ENCODE peak calls at places on chromosomes 3 and 15, in seven cellular contexts. One of them, this sample, is unnamed.

GRCh38 chr3:38327335-38328009 is 19.1 kb upstream of the XYLB start:
- DNase-seq in HEK293T: no peak
- DNase-seq in HS-5: no peak
- DNase-seq in activated T-cell treated with anti-CD3 and anti-CD28 coated beads, Interleukin-2, amount 50 U/mL, for 4 hours: no peak
- DNase-seq in caudate nucleus: no peak
- DNase-seq in GM04504: peak
- DNase-seq in activated naive CD8-positive, alpha-beta T cell treated with anti-CD3 and anti-CD28 coated beads, Interleukin-2, amount 50 U/mL, for 24 hours: no peak
- DNase-seq in this sample: no peak

GRCh38 chr3:105334138-105334882 is 32.4 kb upstream of the ALCAM start:
- DNase-seq in HEK293T: no peak
- DNase-seq in HS-5: peak
- DNase-seq in activated T-cell treated with anti-CD3 and anti-CD28 coated beads, Interleukin-2, amount 50 U/mL, for 4 hours: no peak
- DNase-seq in caudate nucleus: no peak
- DNase-seq in GM04504: no peak
- DNase-seq in activated naive CD8-positive, alpha-beta T cell treated with anti-CD3 and anti-CD28 coated beads, Interleukin-2, amount 50 U/mL, for 24 hours: no peak
- DNase-seq in this sample: no peak

GRCh38 chr15:65303687-65304392 is 637 bp upstream of the RNU5B-1 start:
- DNase-seq in HEK293T: no peak
- DNase-seq in HS-5: peak
- DNase-seq in activated T-cell treated with anti-CD3 and anti-CD28 coated beads, Interleukin-2, amount 50 U/mL, for 4 hours: no peak
- DNase-seq in caudate nucleus: no peak
- DNase-seq in GM04504: no peak
- DNase-seq in activated naive CD8-positive, alpha-beta T cell treated with anti-CD3 and anti-CD28 coated beads, Interleukin-2, amount 50 U/mL, for 24 hours: peak
- DNase-seq in this sample: no peak

GRCh38 chr15:71679223-71680078 is 130.9 kb upstream of the NR2E3 start:
- DNase-seq in HEK293T: no peak
- DNase-seq in HS-5: peak
- DNase-seq in activated T-cell treated with anti-CD3 and anti-CD28 coated beads, Interleukin-2, amount 50 U/mL, for 4 hours: no peak
- DNase-seq in caudate nucleus: no peak
- DNase-seq in GM04504: no peak
- DNase-seq in activated naive CD8-positive, alpha-beta T cell treated with anti-CD3 and anti-CD28 coated beads, Interleukin-2, amount 50 U/mL, for 24 hours: no peak
- DNase-seq in this sample: no peak

GRCh38 chr3:188711898-188712256 is 459.9 kb upstream of the TPRG1 start:
- DNase-seq in HEK293T: no peak
- DNase-seq in HS-5: no peak
- DNase-seq in activated T-cell treated with anti-CD3 and anti-CD28 coated beads, Interleukin-2, amount 50 U/mL, for 4 hours: no peak
- DNase-seq in caudate nucleus: no peak
- DNase-seq in GM04504: no peak
- DNase-seq in activated naive CD8-positive, alpha-beta T cell treated with anti-CD3 and anti-CD28 coated beads, Interleukin-2, amount 50 U/mL, for 24 hours: no peak
- DNase-seq in this sample: no peak

GRCh38 chr3:152320201-152320617 is 51.5 kb downstream of the MBNL1 start:
- DNase-seq in HEK293T: no peak
- DNase-seq in HS-5: no peak
- DNase-seq in activated T-cell treated with anti-CD3 and anti-CD28 coated beads, Interleukin-2, amount 50 U/mL, for 4 hours: no peak
- DNase-seq in caudate nucleus: no peak
- DNase-seq in GM04504: no peak
- DNase-seq in activated naive CD8-positive, alpha-beta T cell treated with anti-CD3 and anti-CD28 coated beads, Interleukin-2, amount 50 U/mL, for 24 hours: no peak
- DNase-seq in this sample: no peak

GRCh38 chr3:160446522-160447056 is 3.0 kb downstream of the TRIM59 start:
- DNase-seq in HEK293T: no peak
- DNase-seq in HS-5: no peak
- DNase-seq in activated T-cell treated with anti-CD3 and anti-CD28 coated beads, Interleukin-2, amount 50 U/mL, for 4 hours: no peak
- DNase-seq in caudate nucleus: no peak
- DNase-seq in GM04504: no peak
- DNase-seq in activated naive CD8-positive, alpha-beta T cell treated with anti-CD3 and anti-CD28 coated beads, Interleukin-2, amount 50 U/mL, for 24 hours: no peak
- DNase-seq in this sample: no peak

GRCh38 chr3:84724877-84725276 is 233.9 kb upstream of the CADM2 start:
- DNase-seq in HEK293T: no peak
- DNase-seq in HS-5: peak
- DNase-seq in activated T-cell treated with anti-CD3 and anti-CD28 coated beads, Interleukin-2, amount 50 U/mL, for 4 hours: no peak
- DNase-seq in caudate nucleus: no peak
- DNase-seq in GM04504: no peak
- DNase-seq in activated naive CD8-positive, alpha-beta T cell treated with anti-CD3 and anti-CD28 coated beads, Interleukin-2, amount 50 U/mL, for 24 hours: no peak
- DNase-seq in this sample: no peak

GRCh38 chr3:114418724-114419543 is 125.1 kb downstream of the TIGIT start:
- DNase-seq in HEK293T: peak
- DNase-seq in HS-5: peak
- DNase-seq in activated T-cell treated with anti-CD3 and anti-CD28 coated beads, Interleukin-2, amount 50 U/mL, for 4 hours: no peak
- DNase-seq in caudate nucleus: no peak
- DNase-seq in GM04504: peak
- DNase-seq in activated naive CD8-positive, alpha-beta T cell treated with anti-CD3 and anti-CD28 coated beads, Interleukin-2, amount 50 U/mL, for 24 hours: no peak
- DNase-seq in this sample: peak

GRCh38 chr3:45425237-45425933 is 37.0 kb downstream of the LARS2 start:
- DNase-seq in HEK293T: no peak
- DNase-seq in HS-5: no peak
- DNase-seq in activated T-cell treated with anti-CD3 and anti-CD28 coated beads, Interleukin-2, amount 50 U/mL, for 4 hours: no peak
- DNase-seq in caudate nucleus: no peak
- DNase-seq in GM04504: no peak
- DNase-seq in activated naive CD8-positive, alpha-beta T cell treated with anti-CD3 and anti-CD28 coated beads, Interleukin-2, amount 50 U/mL, for 24 hours: no peak
- DNase-seq in this sample: no peak

GRCh38 chr3:186589115-186589514 is 18.6 kb downstream of the DNAJB11 start:
- DNase-seq in HEK293T: no peak
- DNase-seq in HS-5: no peak
- DNase-seq in activated T-cell treated with anti-CD3 and anti-CD28 coated beads, Interleukin-2, amount 50 U/mL, for 4 hours: no peak
- DNase-seq in caudate nucleus: no peak
- DNase-seq in GM04504: no peak
- DNase-seq in activated naive CD8-positive, alpha-beta T cell treated with anti-CD3 and anti-CD28 coated beads, Interleukin-2, amount 50 U/mL, for 24 hours: no peak
- DNase-seq in this sample: no peak

GRCh38 chr3:43434431-43434830 is 148.1 kb downstream of the SNRK start:
- DNase-seq in HEK293T: no peak
- DNase-seq in HS-5: no peak
- DNase-seq in activated T-cell treated with anti-CD3 and anti-CD28 coated beads, Interleukin-2, amount 50 U/mL, for 4 hours: no peak
- DNase-seq in caudate nucleus: no peak
- DNase-seq in GM04504: no peak
- DNase-seq in activated naive CD8-positive, alpha-beta T cell treated with anti-CD3 and anti-CD28 coated beads, Interleukin-2, amount 50 U/mL, for 24 hours: no peak
- DNase-seq in this sample: no peak

GRCh38 chr15:69787791-69788190 is 309.9 kb downstream of the TLE3 start:
- DNase-seq in HEK293T: no peak
- DNase-seq in HS-5: no peak
- DNase-seq in activated T-cell treated with anti-CD3 and anti-CD28 coated beads, Interleukin-2, amount 50 U/mL, for 4 hours: no peak
- DNase-seq in caudate nucleus: no peak
- DNase-seq in GM04504: no peak
- DNase-seq in activated naive CD8-positive, alpha-beta T cell treated with anti-CD3 and anti-CD28 coated beads, Interleukin-2, amount 50 U/mL, for 24 hours: no peak
- DNase-seq in this sample: no peak

GRCh38 chr3:123011484-123011883 is 16.1 kb downstream of the SEMA5B start:
- DNase-seq in HEK293T: no peak
- DNase-seq in HS-5: no peak
- DNase-seq in activated T-cell treated with anti-CD3 and anti-CD28 coated beads, Interleukin-2, amount 50 U/mL, for 4 hours: no peak
- DNase-seq in caudate nucleus: no peak
- DNase-seq in GM04504: no peak
- DNase-seq in activated naive CD8-positive, alpha-beta T cell treated with anti-CD3 and anti-CD28 coated beads, Interleukin-2, amount 50 U/mL, for 24 hours: no peak
- DNase-seq in this sample: no peak

GRCh38 chr3:148309390-148310035 is 388.2 kb upstream of the AGTR1 start:
- DNase-seq in HEK293T: peak
- DNase-seq in HS-5: peak
- DNase-seq in activated T-cell treated with anti-CD3 and anti-CD28 coated beads, Interleukin-2, amount 50 U/mL, for 4 hours: no peak
- DNase-seq in caudate nucleus: no peak
- DNase-seq in GM04504: peak
- DNase-seq in activated naive CD8-positive, alpha-beta T cell treated with anti-CD3 and anti-CD28 coated beads, Interleukin-2, amount 50 U/mL, for 24 hours: peak
- DNase-seq in this sample: peak

GRCh38 chr15:99442268-99442897 is 123.4 kb upstream of the MEF2A start:
- DNase-seq in HEK293T: no peak
- DNase-seq in HS-5: peak
- DNase-seq in activated T-cell treated with anti-CD3 and anti-CD28 coated beads, Interleukin-2, amount 50 U/mL, for 4 hours: no peak
- DNase-seq in caudate nucleus: no peak
- DNase-seq in GM04504: peak
- DNase-seq in activated naive CD8-positive, alpha-beta T cell treated with anti-CD3 and anti-CD28 coated beads, Interleukin-2, amount 50 U/mL, for 24 hours: peak
- DNase-seq in this sample: peak

GRCh38 chr15:100030586-100031249 is 297.5 kb upstream of the LYSMD4 start:
- DNase-seq in HEK293T: no peak
- DNase-seq in HS-5: peak
- DNase-seq in activated T-cell treated with anti-CD3 and anti-CD28 coated beads, Interleukin-2, amount 50 U/mL, for 4 hours: no peak
- DNase-seq in caudate nucleus: no peak
- DNase-seq in GM04504: no peak
- DNase-seq in activated naive CD8-positive, alpha-beta T cell treated with anti-CD3 and anti-CD28 coated beads, Interleukin-2, amount 50 U/mL, for 24 hours: no peak
- DNase-seq in this sample: no peak

GRCh38 chr3:140756240-140757016 is 78.6 kb downstream of the TRIM42 start:
- DNase-seq in HEK293T: no peak
- DNase-seq in HS-5: no peak
- DNase-seq in activated T-cell treated with anti-CD3 and anti-CD28 coated beads, Interleukin-2, amount 50 U/mL, for 4 hours: no peak
- DNase-seq in caudate nucleus: no peak
- DNase-seq in GM04504: no peak
- DNase-seq in activated naive CD8-positive, alpha-beta T cell treated with anti-CD3 and anti-CD28 coated beads, Interleukin-2, amount 50 U/mL, for 24 hours: no peak
- DNase-seq in this sample: no peak

GRCh38 chr3:184085389-184085852 is 11.4 kb upstream of the HTR3E start:
- DNase-seq in HEK293T: no peak
- DNase-seq in HS-5: peak
- DNase-seq in activated T-cell treated with anti-CD3 and anti-CD28 coated beads, Interleukin-2, amount 50 U/mL, for 4 hours: no peak
- DNase-seq in caudate nucleus: no peak
- DNase-seq in GM04504: no peak
- DNase-seq in activated naive CD8-positive, alpha-beta T cell treated with anti-CD3 and anti-CD28 coated beads, Interleukin-2, amount 50 U/mL, for 24 hours: no peak
- DNase-seq in this sample: no peak

GRCh38 chr3:132268956-132269355 is 48.3 kb upstream of the ACP3 start:
- DNase-seq in HEK293T: peak
- DNase-seq in HS-5: no peak
- DNase-seq in activated T-cell treated with anti-CD3 and anti-CD28 coated beads, Interleukin-2, amount 50 U/mL, for 4 hours: no peak
- DNase-seq in caudate nucleus: no peak
- DNase-seq in GM04504: no peak
- DNase-seq in activated naive CD8-positive, alpha-beta T cell treated with anti-CD3 and anti-CD28 coated beads, Interleukin-2, amount 50 U/mL, for 24 hours: no peak
- DNase-seq in this sample: no peak

GRCh38 chr3:124582621-124583437 is 147.4 kb upstream of the UMPS start:
- DNase-seq in HEK293T: no peak
- DNase-seq in HS-5: no peak
- DNase-seq in activated T-cell treated with anti-CD3 and anti-CD28 coated beads, Interleukin-2, amount 50 U/mL, for 4 hours: no peak
- DNase-seq in caudate nucleus: no peak
- DNase-seq in GM04504: no peak
- DNase-seq in activated naive CD8-positive, alpha-beta T cell treated with anti-CD3 and anti-CD28 coated beads, Interleukin-2, amount 50 U/mL, for 24 hours: no peak
- DNase-seq in this sample: no peak

GRCh38 chr15:95684126-95684525 is 646.4 kb upstream of the NR2F2 start:
- DNase-seq in HEK293T: no peak
- DNase-seq in HS-5: no peak
- DNase-seq in activated T-cell treated with anti-CD3 and anti-CD28 coated beads, Interleukin-2, amount 50 U/mL, for 4 hours: no peak
- DNase-seq in caudate nucleus: no peak
- DNase-seq in GM04504: no peak
- DNase-seq in activated naive CD8-positive, alpha-beta T cell treated with anti-CD3 and anti-CD28 coated beads, Interleukin-2, amount 50 U/mL, for 24 hours: no peak
- DNase-seq in this sample: no peak

GRCh38 chr3:69761896-69762789 is 22.9 kb downstream of the MITF start:
- DNase-seq in HEK293T: no peak
- DNase-seq in HS-5: peak
- DNase-seq in activated T-cell treated with anti-CD3 and anti-CD28 coated beads, Interleukin-2, amount 50 U/mL, for 4 hours: no peak
- DNase-seq in caudate nucleus: no peak
- DNase-seq in GM04504: peak
- DNase-seq in activated naive CD8-positive, alpha-beta T cell treated with anti-CD3 and anti-CD28 coated beads, Interleukin-2, amount 50 U/mL, for 24 hours: no peak
- DNase-seq in this sample: peak

GRCh38 chr3:36784012-36784763 is 19.8 kb upstream of the DCLK3 start:
- DNase-seq in HEK293T: no peak
- DNase-seq in HS-5: peak
- DNase-seq in activated T-cell treated with anti-CD3 and anti-CD28 coated beads, Interleukin-2, amount 50 U/mL, for 4 hours: no peak
- DNase-seq in caudate nucleus: no peak
- DNase-seq in GM04504: no peak
- DNase-seq in activated naive CD8-positive, alpha-beta T cell treated with anti-CD3 and anti-CD28 coated beads, Interleukin-2, amount 50 U/mL, for 24 hours: no peak
- DNase-seq in this sample: no peak

GRCh38 chr3:141095546-141095937 is 44.4 kb downstream of the SPSB4 start:
- DNase-seq in HEK293T: no peak
- DNase-seq in HS-5: no peak
- DNase-seq in activated T-cell treated with anti-CD3 and anti-CD28 coated beads, Interleukin-2, amount 50 U/mL, for 4 hours: no peak
- DNase-seq in caudate nucleus: no peak
- DNase-seq in GM04504: no peak
- DNase-seq in activated naive CD8-positive, alpha-beta T cell treated with anti-CD3 and anti-CD28 coated beads, Interleukin-2, amount 50 U/mL, for 24 hours: no peak
- DNase-seq in this sample: no peak

GRCh38 chr3:10845839-10846656 is 30.0 kb downstream of the SLC6A11 start:
- DNase-seq in HEK293T: no peak
- DNase-seq in HS-5: no peak
- DNase-seq in activated T-cell treated with anti-CD3 and anti-CD28 coated beads, Interleukin-2, amount 50 U/mL, for 4 hours: no peak
- DNase-seq in caudate nucleus: no peak
- DNase-seq in GM04504: no peak
- DNase-seq in activated naive CD8-positive, alpha-beta T cell treated with anti-CD3 and anti-CD28 coated beads, Interleukin-2, amount 50 U/mL, for 24 hours: no peak
- DNase-seq in this sample: no peak

GRCh38 chr3:34863485-34863884 is 775.8 kb upstream of the ARPP21 start:
- DNase-seq in HEK293T: no peak
- DNase-seq in HS-5: no peak
- DNase-seq in activated T-cell treated with anti-CD3 and anti-CD28 coated beads, Interleukin-2, amount 50 U/mL, for 4 hours: no peak
- DNase-seq in caudate nucleus: no peak
- DNase-seq in GM04504: no peak
- DNase-seq in activated naive CD8-positive, alpha-beta T cell treated with anti-CD3 and anti-CD28 coated beads, Interleukin-2, amount 50 U/mL, for 24 hours: no peak
- DNase-seq in this sample: no peak

GRCh38 chr3:122890077-122890484 is 95.2 kb downstream of the SLC49A4 start:
- DNase-seq in HEK293T: no peak
- DNase-seq in HS-5: no peak
- DNase-seq in activated T-cell treated with anti-CD3 and anti-CD28 coated beads, Interleukin-2, amount 50 U/mL, for 4 hours: no peak
- DNase-seq in caudate nucleus: no peak
- DNase-seq in GM04504: peak
- DNase-seq in activated naive CD8-positive, alpha-beta T cell treated with anti-CD3 and anti-CD28 coated beads, Interleukin-2, amount 50 U/mL, for 24 hours: no peak
- DNase-seq in this sample: peak

GRCh38 chr3:14761121-14761672 is 57.6 kb upstream of the FGD5 start:
- DNase-seq in HEK293T: peak
- DNase-seq in HS-5: no peak
- DNase-seq in activated T-cell treated with anti-CD3 and anti-CD28 coated beads, Interleukin-2, amount 50 U/mL, for 4 hours: no peak
- DNase-seq in caudate nucleus: no peak
- DNase-seq in GM04504: no peak
- DNase-seq in activated naive CD8-positive, alpha-beta T cell treated with anti-CD3 and anti-CD28 coated beads, Interleukin-2, amount 50 U/mL, for 24 hours: no peak
- DNase-seq in this sample: no peak

GRCh38 chr3:126419886-126420786 is 25.4 kb downstream of the CFAP100 start:
- DNase-seq in HEK293T: no peak
- DNase-seq in HS-5: no peak
- DNase-seq in activated T-cell treated with anti-CD3 and anti-CD28 coated beads, Interleukin-2, amount 50 U/mL, for 4 hours: no peak
- DNase-seq in caudate nucleus: no peak
- DNase-seq in GM04504: no peak
- DNase-seq in activated naive CD8-positive, alpha-beta T cell treated with anti-CD3 and anti-CD28 coated beads, Interleukin-2, amount 50 U/mL, for 24 hours: no peak
- DNase-seq in this sample: no peak

This sample was measured in GM04503.